ENCODE peak calls at places on chromosomes 7 and 10, in five cellular contexts. V, X, T, E and N are unnamed samples.

GRCh38 chr7:6530626-6531491 is 20.4 kb downstream of the GRID2IP start:
- DNase-seq in V (no peak), X (no peak), T (peak), E (no peak), N (peak)

GRCh38 chr10:44575601-44576380 is 190.9 kb upstream of the CXCL12 start:
- DNase-seq in V (no peak), X (no peak), T (no peak), E (no peak), N (no peak)

GRCh38 chr7:130071701-130072622 is 1.6 kb downstream of the KLHDC10 start:
- DNase-seq in V (no peak), X (peak), T (peak), E (peak), N (peak)

GRCh38 chr7:74466196-74466813 is 12.6 kb downstream of the GTF2IRD1 start:
- DNase-seq in V (no peak), X (no peak), T (no peak), E (no peak), N (no peak)

GRCh38 chr10:79202188-79203013 is 133.6 kb downstream of the ZMIZ1 start:
- DNase-seq in V (no peak), X (no peak), T (peak), E (peak), N (no peak)

GRCh38 chr7:6600093-6600492 is 10.3 kb downstream of the INTS15 start:
- DNase-seq in V (no peak), X (no peak), T (no peak), E (no peak), N (no peak)

GRCh38 chr7:45999541-45999940 is 78.5 kb upstream of the IGFBP3 start:
- DNase-seq in V (no peak), X (no peak), T (no peak), E (no peak), N (no peak)

GRCh38 chr10:110434477-110435096 is 63.1 kb upstream of the DUSP5 start:
- DNase-seq in V (no peak), X (no peak), T (no peak), E (no peak), N (no peak)

GRCh38 chr10:29204119-29204518 is 84.8 kb upstream of the LYZL1 start:
- DNase-seq in V (no peak), X (no peak), T (peak), E (no peak), N (no peak)

GRCh38 chr10:109149666-109150350 is 773.5 kb downstream of the XPNPEP1 start:
- DNase-seq in V (no peak), X (no peak), T (no peak), E (no peak), N (no peak)

GRCh38 chr10:103643381-103643780 is 149.9 kb downstream of the NEURL1 start:
- DNase-seq in V (no peak), X (no peak), T (no peak), E (no peak), N (no peak)

GRCh38 chr7:28586736-28587135 is 174.4 kb downstream of the CREB5 start:
- DNase-seq in V (no peak), X (no peak), T (no peak), E (no peak), N (no peak)

GRCh38 chr7:79615466-79615865 is 162.0 kb upstream of the MAGI2 start:
- DNase-seq in V (no peak), X (no peak), T (no peak), E (no peak), N (no peak)

GRCh38 chr10:6878067-6878412 is 298.0 kb upstream of the PRKCQ start:
- DNase-seq in V (no peak), X (peak), T (peak), E (peak), N (no peak)

GRCh38 chr10:123081896-123082295 is 53.9 kb upstream of the HMX3 start:
- DNase-seq in V (no peak), X (no peak), T (no peak), E (no peak), N (no peak)

GRCh38 chr10:21626457-21627161 is 92.6 kb downstream of the MLLT10 start:
- DNase-seq in V (no peak), X (peak), T (no peak), E (no peak), N (no peak)

GRCh38 chr10:95327367-95327766 is 36.6 kb upstream of the PDLIM1 start:
- DNase-seq in V (no peak), X (peak), T (no peak), E (no peak), N (no peak)

GRCh38 chr7:22137466-22137865 is 191.8 kb upstream of the CDCA7L start:
- DNase-seq in V (no peak), X (peak), T (no peak), E (peak), N (no peak)

GRCh38 chr7:1922071-1922869 is 252.2 kb downstream of the ELFN1 start:
- DNase-seq in V (no peak), X (peak), T (no peak), E (peak), N (no peak)

GRCh38 chr10:120278069-120278468 is 179.0 kb upstream of the PLPP4 start:
- DNase-seq in V (no peak), X (no peak), T (peak), E (no peak), N (no peak)

GRCh38 chr10:96968682-96969423 is 136.8 kb downstream of the LCOR start:
- DNase-seq in V (no peak), X (no peak), T (no peak), E (no peak), N (no peak)

GRCh38 chr7:1065263-1066260 is 21.2 kb downstream of the GPR146 start:
- DNase-seq in V (peak), X (peak), T (peak), E (peak), N (peak)

GRCh38 chr10:121647401-121647800 is 49.2 kb upstream of the FGFR2 start:
- DNase-seq in V (no peak), X (no peak), T (no peak), E (no peak), N (no peak)

GRCh38 chr10:127984944-127985343 is 78.0 kb downstream of the PTPRE start:
- DNase-seq in V (peak), X (no peak), T (no peak), E (no peak), N (no peak)

GRCh38 chr7:11206131-11206921 is 232.7 kb downstream of the PHF14 start:
- DNase-seq in V (no peak), X (no peak), T (no peak), E (no peak), N (no peak)

GRCh38 chr10:34251177-34251576 is 563.9 kb downstream of the PARD3 start:
- DNase-seq in V (no peak), X (no peak), T (no peak), E (no peak), N (no peak)

GRCh38 chr10:53990799-53991238 is 810.2 kb downstream of the PCDH15 start:
- DNase-seq in V (no peak), X (no peak), T (no peak), E (no peak), N (no peak)

GRCh38 chr10:43771675-43772074 is 123.0 kb upstream of the ZNF32 start:
- DNase-seq in V (no peak), X (no peak), T (no peak), E (no peak), N (no peak)